ENCODE peak calls at places on chromosomes 5 and 9, in seven cellular contexts. One of them, this sample, is unnamed.

GRCh38 chr5:126339215-126339805 is 83.9 kb upstream of the GRAMD2B start:
- DNase-seq in PC-3: peak; percentile 82
- DNase-seq in lung: peak; percentile 60
- DNase-seq in neuronal stem cell: peak; percentile 50
- DNase-seq in upper lobe of right lung: no peak
- DNase-seq in endothelial cell of umbilical vein: peak; percentile 65
- DNase-seq in gastrocnemius medialis: peak; percentile 15
- DNase-seq in this sample: peak; percentile 69

GRCh38 chr9:33246269-33246860 is 6.4 kb downstream of the SPINK4 start:
- DNase-seq in lung: no peak
- DNase-seq in PC-3: no peak
- DNase-seq in endothelial cell of umbilical vein: no peak
- DNase-seq in gastrocnemius medialis: no peak
- DNase-seq in neuronal stem cell: no peak
- DNase-seq in upper lobe of right lung: no peak
- DNase-seq in this sample: no peak

GRCh38 chr5:139138109-139138508 is 60.1 kb downstream of the SIL1 start:
- DNase-seq in neuronal stem cell: no peak
- DNase-seq in lung: no peak
- DNase-seq in PC-3: no peak
- DNase-seq in gastrocnemius medialis: no peak
- DNase-seq in endothelial cell of umbilical vein: no peak
- DNase-seq in upper lobe of right lung: no peak
- DNase-seq in this sample: no peak

GRCh38 chr9:6973762-6974161 is 216.0 kb downstream of the KDM4C start:
- DNase-seq in upper lobe of right lung: no peak
- DNase-seq in endothelial cell of umbilical vein: no peak
- DNase-seq in PC-3: peak; percentile 13
- DNase-seq in lung: no peak
- DNase-seq in neuronal stem cell: no peak
- DNase-seq in gastrocnemius medialis: no peak
- DNase-seq in this sample: no peak

GRCh38 chr9:118362123-118362522 is 657.9 kb downstream of the TLR4 start:
- DNase-seq in endothelial cell of umbilical vein: no peak
- DNase-seq in PC-3: no peak
- DNase-seq in lung: no peak
- DNase-seq in upper lobe of right lung: no peak
- DNase-seq in neuronal stem cell: no peak
- DNase-seq in gastrocnemius medialis: no peak
- DNase-seq in this sample: no peak

GRCh38 chr9:132006657-132007370 is 72.9 kb downstream of the MED27 start:
- DNase-seq in lung: no peak
- DNase-seq in PC-3: no peak
- DNase-seq in upper lobe of right lung: no peak
- DNase-seq in neuronal stem cell: no peak
- DNase-seq in gastrocnemius medialis: no peak
- DNase-seq in endothelial cell of umbilical vein: no peak
- DNase-seq in this sample: peak; percentile 52

GRCh38 chr9:129220771-129221170 is 42.7 kb upstream of the IER5L start:
- DNase-seq in upper lobe of right lung: no peak
- DNase-seq in neuronal stem cell: no peak
- DNase-seq in lung: no peak
- DNase-seq in endothelial cell of umbilical vein: no peak
- DNase-seq in gastrocnemius medialis: no peak
- DNase-seq in PC-3: no peak
- DNase-seq in this sample: no peak

GRCh38 chr9:99162759-99163364 is 57.9 kb downstream of the TGFBR1 start:
- DNase-seq in endothelial cell of umbilical vein: peak; percentile 62
- DNase-seq in gastrocnemius medialis: no peak
- DNase-seq in upper lobe of right lung: no peak
- DNase-seq in PC-3: peak; percentile 51
- DNase-seq in lung: no peak
- DNase-seq in neuronal stem cell: no peak
- DNase-seq in this sample: peak; percentile 53

GRCh38 chr9:28848671-28849070 is 1275.4 kb upstream of the C9orf72 start:
- DNase-seq in upper lobe of right lung: no peak
- DNase-seq in lung: no peak
- DNase-seq in neuronal stem cell: no peak
- DNase-seq in PC-3: no peak
- DNase-seq in gastrocnemius medialis: no peak
- DNase-seq in endothelial cell of umbilical vein: no peak
- DNase-seq in this sample: peak; percentile 75

GRCh38 chr5:112878760-112879159 is 17.7 kb downstream of the SRP19 start:
- DNase-seq in gastrocnemius medialis: no peak
- DNase-seq in neuronal stem cell: no peak
- DNase-seq in upper lobe of right lung: no peak
- DNase-seq in endothelial cell of umbilical vein: peak; percentile 10
- DNase-seq in lung: no peak
- DNase-seq in PC-3: peak; percentile 48
- DNase-seq in this sample: no peak

GRCh38 chr5:169272731-169273401 is 28.1 kb downstream of the SLIT3 start:
- DNase-seq in gastrocnemius medialis: no peak
- DNase-seq in lung: no peak
- DNase-seq in endothelial cell of umbilical vein: no peak
- DNase-seq in neuronal stem cell: peak; percentile 36
- DNase-seq in PC-3: no peak
- DNase-seq in upper lobe of right lung: no peak
- DNase-seq in this sample: no peak

GRCh38 chr9:35940474-35941467 is 17.2 kb downstream of the OR2S2 start:
- DNase-seq in gastrocnemius medialis: no peak
- DNase-seq in PC-3: no peak
- DNase-seq in upper lobe of right lung: no peak
- DNase-seq in endothelial cell of umbilical vein: no peak
- DNase-seq in lung: no peak
- DNase-seq in neuronal stem cell: no peak
- DNase-seq in this sample: no peak

GRCh38 chr5:91641730-91642350 is 258.7 kb upstream of the ARRDC3 start:
- DNase-seq in gastrocnemius medialis: no peak
- DNase-seq in lung: no peak
- DNase-seq in endothelial cell of umbilical vein: peak; percentile 51
- DNase-seq in neuronal stem cell: peak; percentile 62
- DNase-seq in upper lobe of right lung: no peak
- DNase-seq in PC-3: peak; percentile 87
- DNase-seq in this sample: peak; percentile 77

GRCh38 chr5:93519737-93520136 is 61.3 kb downstream of the NR2F1-AS1 start:
- DNase-seq in PC-3: peak; percentile 32
- DNase-seq in endothelial cell of umbilical vein: peak; percentile 32
- DNase-seq in lung: no peak
- DNase-seq in gastrocnemius medialis: no peak
- DNase-seq in upper lobe of right lung: no peak
- DNase-seq in neuronal stem cell: no peak
- DNase-seq in this sample: no peak

GRCh38 chr9:99823392-99824377 is 2.0 kb downstream of the NR4A3 start:
- DNase-seq in lung: peak; percentile 31
- DNase-seq in neuronal stem cell: peak; percentile 38
- DNase-seq in gastrocnemius medialis: no peak
- DNase-seq in PC-3: peak; percentile 11
- DNase-seq in upper lobe of right lung: peak; percentile 78
- DNase-seq in endothelial cell of umbilical vein: peak; percentile 48
- DNase-seq in this sample: peak; percentile 66

GRCh38 chr5:146516151-146516475 is at the start of gene GPR151:
- DNase-seq in neuronal stem cell: no peak
- DNase-seq in endothelial cell of umbilical vein: no peak
- DNase-seq in upper lobe of right lung: no peak
- DNase-seq in lung: no peak
- DNase-seq in gastrocnemius medialis: no peak
- DNase-seq in PC-3: no peak
- DNase-seq in this sample: peak; percentile 58

GRCh38 chr9:18023332-18023731 is 444.5 kb downstream of the SH3GL2 start:
- DNase-seq in endothelial cell of umbilical vein: peak; percentile 39
- DNase-seq in lung: no peak
- DNase-seq in PC-3: no peak
- DNase-seq in upper lobe of right lung: no peak
- DNase-seq in neuronal stem cell: no peak
- DNase-seq in gastrocnemius medialis: no peak
- DNase-seq in this sample: no peak

GRCh38 chr9:17064558-17064957 is 70.3 kb upstream of the CNTLN start:
- DNase-seq in neuronal stem cell: no peak
- DNase-seq in lung: no peak
- DNase-seq in upper lobe of right lung: no peak
- DNase-seq in gastrocnemius medialis: no peak
- DNase-seq in PC-3: peak; percentile 7
- DNase-seq in endothelial cell of umbilical vein: no peak
- DNase-seq in this sample: no peak

GRCh38 chr9:18297532-18297872 is 176.5 kb upstream of the ADAMTSL1 start:
- DNase-seq in PC-3: peak; percentile 37
- DNase-seq in upper lobe of right lung: no peak
- DNase-seq in endothelial cell of umbilical vein: no peak
- DNase-seq in neuronal stem cell: no peak
- DNase-seq in gastrocnemius medialis: no peak
- DNase-seq in lung: no peak
- DNase-seq in this sample: no peak

GRCh38 chr9:3329361-3329760 is 196.4 kb downstream of the RFX3 start:
- DNase-seq in gastrocnemius medialis: no peak
- DNase-seq in neuronal stem cell: no peak
- DNase-seq in PC-3: peak; percentile 82
- DNase-seq in lung: no peak
- DNase-seq in upper lobe of right lung: no peak
- DNase-seq in endothelial cell of umbilical vein: no peak
- DNase-seq in this sample: no peak

GRCh38 chr5:61575103-61575502 is 243.0 kb downstream of the ZSWIM6 start:
- DNase-seq in upper lobe of right lung: no peak
- DNase-seq in PC-3: peak; percentile 16
- DNase-seq in gastrocnemius medialis: no peak
- DNase-seq in lung: no peak
- DNase-seq in neuronal stem cell: peak; percentile 4
- DNase-seq in endothelial cell of umbilical vein: peak; percentile 24
- DNase-seq in this sample: peak; percentile 68

GRCh38 chr9:23820731-23821399 is 5.2 kb downstream of the ELAVL2 start:
- DNase-seq in endothelial cell of umbilical vein: no peak
- DNase-seq in lung: no peak
- DNase-seq in gastrocnemius medialis: no peak
- DNase-seq in upper lobe of right lung: peak; percentile 57
- DNase-seq in PC-3: peak; percentile 48
- DNase-seq in neuronal stem cell: no peak
- DNase-seq in this sample: no peak

GRCh38 chr9:117278656-117279055 is 136.2 kb downstream of the ASTN2 start:
- DNase-seq in gastrocnemius medialis: no peak
- DNase-seq in upper lobe of right lung: no peak
- DNase-seq in PC-3: no peak
- DNase-seq in endothelial cell of umbilical vein: no peak
- DNase-seq in neuronal stem cell: no peak
- DNase-seq in lung: no peak
- DNase-seq in this sample: peak; percentile 26
- H3K27ac ChIP-seq in gastrocnemius medialis: no peak overlapping the region
- H3K27ac ChIP-seq in upper lobe of right lung: no peak overlapping the region
- H3K27ac ChIP-seq in PC-3: no peak overlapping the region
- H3K27ac ChIP-seq in endothelial cell of umbilical vein: no peak overlapping the region
- H3K27ac ChIP-seq in neuronal stem cell: no peak overlapping the region
- H3K27ac ChIP-seq in lung: no peak overlapping the region
- H3K27ac ChIP-seq in this sample: no peak overlapping the region

DNA sequence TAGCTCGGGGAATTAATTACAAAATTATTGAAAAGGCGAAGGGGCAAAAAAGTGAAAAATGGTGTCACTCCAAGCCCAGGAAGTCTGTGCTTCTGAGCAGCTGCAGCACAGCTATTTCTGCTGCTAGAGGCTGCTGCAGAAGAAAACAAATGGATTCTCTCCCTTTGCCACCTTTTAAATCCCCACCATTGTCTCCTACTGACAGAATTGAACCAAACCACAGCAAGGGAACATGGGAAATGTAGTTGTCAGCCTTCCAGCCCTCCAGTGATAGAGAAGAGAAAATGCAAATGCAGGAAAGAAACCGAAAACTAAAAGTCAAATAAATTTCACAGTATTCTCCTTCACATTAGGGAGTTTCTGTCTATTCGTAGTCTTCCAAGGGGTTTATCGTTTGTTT is 33.4 kb upstream of the CDC42SE2 start:
- DNase-seq in lung: no peak
- DNase-seq in PC-3: no peak
- DNase-seq in gastrocnemius medialis: no peak
- DNase-seq in endothelial cell of umbilical vein: no peak
- DNase-seq in upper lobe of right lung: no peak
- DNase-seq in neuronal stem cell: no peak
- DNase-seq in this sample: peak; percentile 44
- H3K4me3 ChIP-seq in lung: no peak overlapping the region
- H3K4me3 ChIP-seq in PC-3: no peak overlapping the region
- H3K4me3 ChIP-seq in gastrocnemius medialis: no peak overlapping the region
- H3K4me3 ChIP-seq in endothelial cell of umbilical vein: no peak overlapping the region
- H3K4me3 ChIP-seq in upper lobe of right lung: no peak overlapping the region
- H3K4me3 ChIP-seq in neuronal stem cell: no peak overlapping the region
- H3K4me3 ChIP-seq in this sample: no peak overlapping the region

GRCh38 chr9:21965401-21965951 is 28.7 kb downstream of the CDKN2A start:
- DNase-seq in upper lobe of right lung: peak; percentile 78
- DNase-seq in gastrocnemius medialis: no peak
- DNase-seq in lung: peak; percentile 40
- DNase-seq in neuronal stem cell: peak; percentile 61
- DNase-seq in endothelial cell of umbilical vein: peak; percentile 68
- DNase-seq in PC-3: peak; percentile 60
- DNase-seq in this sample: no peak

GRCh38 chr9:21967707-21968106 is 26.5 kb downstream of the CDKN2A start:
- DNase-seq in neuronal stem cell: no peak
- DNase-seq in gastrocnemius medialis: no peak
- DNase-seq in lung: no peak
- DNase-seq in PC-3: no peak
- DNase-seq in upper lobe of right lung: no peak
- DNase-seq in endothelial cell of umbilical vein: no peak
- DNase-seq in this sample: no peak

GRCh38 chr9:21967169-21967568 is 27.0 kb downstream of the CDKN2A start:
- DNase-seq in PC-3: no peak
- DNase-seq in neuronal stem cell: no peak
- DNase-seq in upper lobe of right lung: no peak
- DNase-seq in gastrocnemius medialis: no peak
- DNase-seq in lung: no peak
- DNase-seq in endothelial cell of umbilical vein: no peak
- DNase-seq in this sample: no peak

GRCh38 chr9:21964925-21965385 is 29.2 kb downstream of the CDKN2A start:
- DNase-seq in neuronal stem cell: no peak
- DNase-seq in endothelial cell of umbilical vein: peak; percentile 27
- DNase-seq in PC-3: peak; percentile 13
- DNase-seq in gastrocnemius medialis: no peak
- DNase-seq in lung: peak; percentile 39
- DNase-seq in upper lobe of right lung: peak; percentile 73
- DNase-seq in this sample: no peak

GRCh38 chr9:21966140-21966851 is 27.9 kb downstream of the CDKN2A start:
- DNase-seq in gastrocnemius medialis: no peak
- DNase-seq in lung: no peak
- DNase-seq in neuronal stem cell: no peak
- DNase-seq in PC-3: no peak
- DNase-seq in endothelial cell of umbilical vein: no peak
- DNase-seq in upper lobe of right lung: no peak
- DNase-seq in this sample: no peak
- H3K27me3 ChIP-seq in gastrocnemius medialis: peaks cover 89% of the 10 kb centered on the region
- H3K27me3 ChIP-seq in lung: peaks cover 4% of the 10 kb centered on the region
- H3K27me3 ChIP-seq in neuronal stem cell: peaks cover 73% of the 10 kb centered on the region
- H3K27me3 ChIP-seq in PC-3: no peaks in the 10 kb centered on the region
- H3K27me3 ChIP-seq in endothelial cell of umbilical vein: peaks cover 89% of the 10 kb centered on the region
- H3K27me3 ChIP-seq in upper lobe of right lung: peaks cover 94% of the 10 kb centered on the region
- H3K27me3 ChIP-seq in this sample: no peaks in the 10 kb centered on the region

GRCh38 chr5:149792540-149792939 is 62.4 kb downstream of the PPARGC1B start:
- DNase-seq in neuronal stem cell: no peak
- DNase-seq in PC-3: no peak
- DNase-seq in gastrocnemius medialis: no peak
- DNase-seq in lung: no peak
- DNase-seq in upper lobe of right lung: no peak
- DNase-seq in endothelial cell of umbilical vein: no peak
- DNase-seq in this sample: no peak
- H3K27ac ChIP-seq in neuronal stem cell: no peak overlapping the region
- H3K27ac ChIP-seq in PC-3: no peak overlapping the region
- H3K27ac ChIP-seq in gastrocnemius medialis: peak overlapping the region; percentile 98
- H3K27ac ChIP-seq in lung: peak overlapping the region; percentile 36
- H3K27ac ChIP-seq in upper lobe of right lung: no peak overlapping the region
- H3K27ac ChIP-seq in endothelial cell of umbilical vein: no peak overlapping the region
- H3K27ac ChIP-seq in this sample: no peak overlapping the region

This sample was measured in A673.